ENCODE peak calls at places on chromosomes 3 and 15, in eight cellular contexts. E, V, S, T, M, I, D and A are unnamed samples.

GRCh38 chr3:14633819-14634424 is 17.6 kb upstream of the CCDC174 start:
- DNase-seq in E (peak; percentile 67), V (no peak), S (no peak), T (peak; percentile 70), M (no peak), I (no peak), D (peak; percentile 66), A (peak; percentile 66)

GRCh38 chr15:89187301-89187700 is 34.1 kb downstream of the RLBP1 start:
- DNase-seq in E (no peak), V (no peak), S (no peak), T (no peak), M (no peak), I (no peak), D (no peak), A (no peak)

GRCh38 chr3:107710851-107711250 is 188.1 kb downstream of the BBX start:
- DNase-seq in E (peak; percentile 15), V (no peak), S (no peak), T (peak; percentile 60), M (peak; percentile 15), I (no peak), D (peak; percentile 7), A (no peak)

GRCh38 chr15:55319537-55320325 is 709 bp downstream of the PIGB start:
- DNase-seq in E (no peak), V (no peak), S (no peak), T (peak; percentile 72), M (no peak), I (no peak), D (no peak), A (peak; percentile 61)

GRCh38 chr3:122977645-122978466 is 49.7 kb downstream of the SEMA5B start:
- DNase-seq in E (no peak), V (no peak), S (no peak), T (peak; percentile 59), M (no peak), I (no peak), D (no peak), A (no peak)

GRCh38 chr15:61046291-61046690 is 182.8 kb downstream of the RORA start:
- DNase-seq in E (no peak), V (no peak), S (no peak), T (no peak), M (no peak), I (no peak), D (no peak), A (no peak)

GRCh38 chr15:101325263-101326025 is 30.4 kb upstream of the SNRPA1 start:
- DNase-seq in E (no peak), V (no peak), S (no peak), T (no peak), M (no peak), I (no peak), D (no peak), A (no peak)

GRCh38 chr15:63134245-63134644 is 12.6 kb downstream of the LACTB start:
- DNase-seq in E (no peak), V (no peak), S (no peak), T (no peak), M (no peak), I (no peak), D (no peak), A (no peak)

GRCh38 chr3:43362961-43363360 is 76.6 kb downstream of the SNRK start:
- DNase-seq in E (no peak), V (no peak), S (no peak), T (no peak), M (no peak), I (no peak), D (no peak), A (no peak)

GRCh38 chr3:65210026-65210814 is 522.4 kb upstream of the ADAMTS9 start:
- DNase-seq in E (no peak), V (no peak), S (no peak), T (peak; percentile 4), M (no peak), I (no peak), D (no peak), A (no peak)

GRCh38 chr3:167602041-167602440 is 51.7 kb downstream of the WDR49 start:
- DNase-seq in E (no peak), V (no peak), S (no peak), T (no peak), M (no peak), I (no peak), D (no peak), A (no peak)

GRCh38 chr3:57856675-57857074 is 100.6 kb downstream of the SLMAP start:
- DNase-seq in E (no peak), V (no peak), S (no peak), T (peak; percentile 40), M (peak; percentile 7), I (no peak), D (no peak), A (no peak)

GRCh38 chr3:43707998-43708397 is 17.3 kb downstream of the ABHD5 start:
- DNase-seq in E (peak; percentile 85), V (no peak), S (peak; percentile 68), T (peak; percentile 96), M (peak; percentile 70), I (no peak), D (peak; percentile 33), A (no peak)

GRCh38 chr3:126913524-126913923 is 69.4 kb upstream of the PLXNA1 start:
- DNase-seq in E (peak; percentile 26), V (no peak), S (no peak), T (no peak), M (no peak), I (no peak), D (no peak), A (no peak)

GRCh38 chr15:85589873-85590272 is 204.9 kb downstream of the KLHL25 start:
- DNase-seq in E (no peak), V (no peak), S (no peak), T (peak; percentile 83), M (peak; percentile 22), I (no peak), D (peak; percentile 65), A (no peak)

GRCh38 chr3:43389388-43390254 is 103.3 kb downstream of the SNRK start:
- DNase-seq in E (no peak), V (no peak), S (no peak), T (peak; percentile 81), M (peak; percentile 47), I (no peak), D (no peak), A (no peak)

GRCh38 chr3:194168994-194169393 is 33.0 kb downstream of the HES1 start:
- DNase-seq in E (no peak), V (no peak), S (no peak), T (no peak), M (no peak), I (no peak), D (no peak), A (no peak)

GRCh38 chr3:45124379-45124778 is 21.8 kb downstream of the CDCP1 start:
- DNase-seq in E (no peak), V (no peak), S (no peak), T (peak; percentile 92), M (peak; percentile 50), I (no peak), D (peak; percentile 25), A (no peak)

GRCh38 chr15:99101501-99101900 is 3.4 kb upstream of the SYNM start:
- DNase-seq in E (no peak), V (no peak), S (no peak), T (no peak), M (no peak), I (no peak), D (no peak), A (no peak)

GRCh38 chr3:170499562-170500156 is 81.0 kb downstream of the CLDN11 start:
- DNase-seq in E (peak; percentile 16), V (no peak), S (peak; percentile 62), T (peak; percentile 85), M (peak; percentile 53), I (no peak), D (peak; percentile 48), A (peak; percentile 54)
- TF ChIP-seq CTCF in E (peak; percentile 82), V (peak; percentile 58), S (peak; percentile 76), T (peak; percentile 92), M (peak; percentile 56), I (no peak), D (peak; percentile 45), A (peak; percentile 11)

GRCh38 chr3:87006844-87007439 is 16.0 kb upstream of the VGLL3 start:
- DNase-seq in E (no peak), V (no peak), S (no peak), T (peak; percentile 57), M (no peak), I (no peak), D (no peak), A (no peak)
- TF ChIP-seq CTCF in E (peak; percentile 39), V (peak; percentile 51), S (peak; percentile 63), T (peak; percentile 67), M (peak; percentile 52), I (no peak), D (peak; percentile 60), A (no peak)

DNA sequence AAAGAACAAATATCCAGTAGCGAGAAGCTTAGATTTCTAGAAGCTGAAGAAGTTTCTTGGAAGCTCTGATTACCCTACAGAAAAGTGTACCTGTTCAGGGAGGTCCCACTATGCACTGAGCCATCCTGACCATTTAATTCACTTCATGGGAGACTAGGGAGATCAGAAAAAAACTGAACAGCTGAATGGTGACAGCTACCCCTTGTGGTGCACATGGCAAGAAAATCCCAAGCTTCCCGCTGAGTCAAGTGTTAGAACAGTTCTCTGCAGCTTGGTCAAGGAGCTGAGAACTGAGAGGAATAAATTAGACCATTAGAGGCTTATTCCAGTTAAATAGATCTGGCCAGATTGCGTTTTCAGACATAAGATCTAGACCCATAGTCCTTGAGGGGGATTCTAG is 197.2 kb upstream of the VEPH1 start:
- DNase-seq in E (peak; percentile 1), V (no peak), S (no peak), T (peak; percentile 2), M (no peak), I (no peak), D (no peak), A (no peak)
- TF ChIP-seq CTCF in E (peak; percentile 30), V (peak; percentile 18), S (peak; percentile 6), T (no peak), M (no peak), I (no peak), D (no peak), A (no peak)

DNA sequence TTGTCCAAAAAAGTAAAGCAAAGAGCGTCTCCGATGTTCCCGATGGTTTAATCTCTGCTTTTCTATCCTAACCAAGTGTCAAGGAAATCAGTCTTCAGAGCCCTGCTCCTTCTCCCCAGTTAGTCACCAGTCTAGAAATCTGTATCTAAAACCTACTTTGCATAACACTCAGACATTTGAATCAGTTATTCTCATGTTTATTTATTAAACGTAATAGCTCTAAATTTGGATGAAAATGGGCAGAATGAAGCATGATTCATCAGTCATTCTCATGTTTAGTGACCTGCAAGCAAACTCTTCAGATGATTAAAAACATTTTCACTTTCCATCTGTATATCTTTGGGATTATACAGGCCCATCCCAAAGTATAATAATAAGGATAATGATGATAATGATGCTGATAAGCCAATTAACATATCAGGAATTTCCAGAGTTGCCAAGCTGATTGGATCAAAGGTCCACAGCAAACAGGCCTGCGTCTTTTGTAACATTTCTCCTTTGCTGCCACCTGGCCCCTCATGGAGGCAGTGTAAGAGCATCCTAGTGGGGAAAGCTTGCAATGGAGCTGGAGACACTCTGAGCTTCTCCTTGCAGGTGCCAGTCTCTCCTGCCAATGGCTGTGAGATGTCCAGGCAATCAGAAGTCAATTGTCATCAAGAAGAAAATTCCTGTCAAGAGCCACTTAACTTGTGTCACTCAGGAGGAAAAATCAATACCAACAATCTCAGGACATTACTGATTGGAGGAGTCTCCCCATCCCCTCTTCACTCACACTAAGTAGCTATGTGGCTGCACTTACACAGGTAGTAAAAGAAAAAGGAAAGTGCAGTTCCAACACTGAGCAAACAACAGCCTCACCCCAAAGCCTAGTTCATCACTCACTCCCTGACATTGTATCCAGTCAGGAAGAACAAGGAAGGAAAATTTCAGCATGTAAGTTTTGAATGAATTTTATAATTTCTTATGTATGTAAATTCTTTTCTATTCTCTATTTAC is 273.7 kb downstream of the IGSF11 start:
- DNase-seq in E (no peak), V (no peak), S (no peak), T (no peak), M (no peak), I (no peak), D (no peak), A (no peak)
- TF ChIP-seq CTCF in E (peak; percentile 10), V (peak; percentile 40), S (no peak), T (no peak), M (no peak), I (no peak), D (no peak), A (peak; percentile 13)